ENCODE peak calls at places on chromosomes 7 and 10, in nine cellular contexts. N, X, B, Y, H, G, J, M and S are unnamed samples.

GRCh38 chr7:90455163-90456030 is 14.0 kb upstream of the PTTG1IP2 start:
- DNase-seq in N (no peak), X (no peak), B (no peak), Y (no peak), H (no peak), G (no peak), J (peak), M (peak), S (no peak)

GRCh38 chr10:93894516-93895378 is 969 bp downstream of the SLC35G1 start:
- DNase-seq in N (no peak), X (no peak), B (no peak), Y (no peak), H (no peak), G (peak), J (no peak), M (no peak), S (no peak)

GRCh38 chr10:24908793-24909423 is 43.5 kb downstream of the PRTFDC1 start:
- DNase-seq in N (no peak), X (peak), B (no peak), Y (no peak), H (no peak), G (no peak), J (no peak), M (peak), S (no peak)

GRCh38 chr10:12729885-12730284 is 271.6 kb downstream of the CCDC3 start:
- DNase-seq in N (no peak), X (no peak), B (no peak), Y (no peak), H (no peak), G (peak), J (peak), M (no peak), S (no peak)

GRCh38 chr10:59867590-59867989 is 38.8 kb downstream of the CCDC6 start:
- DNase-seq in N (no peak), X (no peak), B (no peak), Y (no peak), H (no peak), G (no peak), J (no peak), M (no peak), S (no peak)

GRCh38 chr10:6047326-6047611 is 14.9 kb downstream of the IL2RA start:
- DNase-seq in N (no peak), X (no peak), B (no peak), Y (no peak), H (no peak), G (no peak), J (no peak), M (no peak), S (no peak)

GRCh38 chr10:46268076-46268881 is 18.5 kb upstream of the ANTXRL start:
- DNase-seq in N (no peak), X (no peak), B (no peak), Y (no peak), H (peak), G (no peak), J (peak), M (no peak), S (no peak)

GRCh38 chr10:101050206-101051069 is 11.4 kb upstream of the KAZALD1 start:
- DNase-seq in N (peak), X (peak), B (no peak), Y (no peak), H (peak), G (peak), J (peak), M (no peak), S (peak)

GRCh38 chr10:34959321-34959720 is 130.8 kb downstream of the CUL2 start:
- DNase-seq in N (no peak), X (no peak), B (no peak), Y (no peak), H (no peak), G (peak), J (no peak), M (no peak), S (no peak)

GRCh38 chr7:128872394-128872824 is 9.8 kb downstream of the ATP6V1F start:
- DNase-seq in N (no peak), X (no peak), B (no peak), Y (peak), H (no peak), G (no peak), J (peak), M (no peak), S (no peak)

GRCh38 chr7:158586499-158587191 is 978 bp downstream of the PTPRN2 start:
- DNase-seq in N (no peak), X (peak), B (no peak), Y (no peak), H (no peak), G (no peak), J (no peak), M (no peak), S (no peak)

GRCh38 chr10:124882313-124882712 is 59.6 kb upstream of the ZRANB1 start:
- DNase-seq in N (no peak), X (no peak), B (no peak), Y (no peak), H (no peak), G (no peak), J (no peak), M (no peak), S (no peak)

GRCh38 chr7:79781716-79782115 is 328.2 kb upstream of the MAGI2 start:
- DNase-seq in N (no peak), X (no peak), B (no peak), Y (no peak), H (no peak), G (no peak), J (no peak), M (no peak), S (no peak)

GRCh38 chr10:29297678-29298077 is 8.8 kb downstream of the LYZL1 start:
- DNase-seq in N (no peak), X (no peak), B (no peak), Y (no peak), H (no peak), G (no peak), J (no peak), M (no peak), S (no peak)

GRCh38 chr10:29305031-29305335 is 16.1 kb downstream of the LYZL1 start:
- DNase-seq in N (no peak), X (no peak), B (no peak), Y (no peak), H (no peak), G (no peak), J (no peak), M (no peak), S (no peak)

GRCh38 chr10:29302499-29302898 is 13.6 kb downstream of the LYZL1 start:
- DNase-seq in N (no peak), X (no peak), B (no peak), Y (no peak), H (no peak), G (no peak), J (no peak), M (no peak), S (no peak)

GRCh38 chr10:29304259-29305030 is 15.6 kb downstream of the LYZL1 start:
- DNase-seq in N (peak), X (peak), B (no peak), Y (no peak), H (no peak), G (peak), J (peak), M (peak), S (peak)

DNA sequence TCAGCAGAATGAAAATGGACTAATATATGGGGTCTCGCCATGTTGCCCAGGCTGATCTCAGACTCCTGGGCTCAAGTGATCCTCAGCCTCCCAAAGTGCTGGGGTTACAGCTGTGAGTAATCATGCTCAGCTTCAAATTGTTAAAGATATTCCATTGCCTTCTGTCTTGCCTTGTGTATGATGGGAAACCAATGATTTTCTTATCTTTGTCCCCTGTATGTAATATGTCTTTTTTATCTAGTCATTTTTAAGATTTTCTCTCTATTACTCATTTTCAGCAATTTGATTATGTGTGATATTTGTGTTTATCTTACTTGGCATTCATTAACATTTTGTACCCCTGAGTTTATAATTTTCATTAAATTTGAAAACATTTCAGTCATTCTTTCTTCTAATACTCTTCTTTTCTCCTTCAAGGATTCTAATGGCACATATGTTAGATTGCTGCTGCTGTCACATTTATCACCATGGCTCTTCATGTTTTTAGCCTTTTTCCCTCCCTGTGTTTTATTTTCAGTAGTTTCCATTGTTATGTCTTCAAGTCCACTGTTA is 12.6 kb downstream of the LYZL1 start:
- DNase-seq in N (no peak), X (no peak), B (no peak), Y (no peak), H (no peak), G (no peak), J (no peak), M (no peak), S (no peak)
- TF ChIP-seq CTCF in N (no peak), X (no peak), B (no peak), Y (no peak), H (no peak), G (no peak), J (no peak), M (no peak), S (no peak)

DNA sequence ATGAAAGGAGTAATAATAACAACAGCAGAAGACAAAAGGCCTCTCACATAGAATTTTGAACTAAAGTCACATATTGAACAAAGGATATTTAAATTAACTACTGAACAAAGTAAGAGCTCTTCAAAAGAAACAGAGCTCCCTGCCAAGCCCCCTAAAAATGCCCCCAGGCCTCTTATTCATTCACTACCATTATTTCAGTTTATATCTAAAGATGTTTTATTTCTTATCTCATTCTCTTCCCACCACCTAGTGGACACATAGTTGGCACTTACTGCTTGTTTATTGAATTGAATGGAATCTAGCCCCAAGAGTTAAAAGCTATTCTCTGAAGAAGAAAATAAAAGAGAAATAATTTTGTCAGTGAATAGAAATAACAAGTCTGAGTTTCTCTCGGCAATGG is 37.4 kb downstream of the VCL start:
- DNase-seq in N (no peak), X (no peak), B (no peak), Y (no peak), H (no peak), G (no peak), J (no peak), M (no peak), S (no peak)
- TF ChIP-seq CTCF in N (peak), X (no peak), B (no peak), Y (peak), H (peak), G (no peak), J (no peak), M (peak), S (peak)

DNA sequence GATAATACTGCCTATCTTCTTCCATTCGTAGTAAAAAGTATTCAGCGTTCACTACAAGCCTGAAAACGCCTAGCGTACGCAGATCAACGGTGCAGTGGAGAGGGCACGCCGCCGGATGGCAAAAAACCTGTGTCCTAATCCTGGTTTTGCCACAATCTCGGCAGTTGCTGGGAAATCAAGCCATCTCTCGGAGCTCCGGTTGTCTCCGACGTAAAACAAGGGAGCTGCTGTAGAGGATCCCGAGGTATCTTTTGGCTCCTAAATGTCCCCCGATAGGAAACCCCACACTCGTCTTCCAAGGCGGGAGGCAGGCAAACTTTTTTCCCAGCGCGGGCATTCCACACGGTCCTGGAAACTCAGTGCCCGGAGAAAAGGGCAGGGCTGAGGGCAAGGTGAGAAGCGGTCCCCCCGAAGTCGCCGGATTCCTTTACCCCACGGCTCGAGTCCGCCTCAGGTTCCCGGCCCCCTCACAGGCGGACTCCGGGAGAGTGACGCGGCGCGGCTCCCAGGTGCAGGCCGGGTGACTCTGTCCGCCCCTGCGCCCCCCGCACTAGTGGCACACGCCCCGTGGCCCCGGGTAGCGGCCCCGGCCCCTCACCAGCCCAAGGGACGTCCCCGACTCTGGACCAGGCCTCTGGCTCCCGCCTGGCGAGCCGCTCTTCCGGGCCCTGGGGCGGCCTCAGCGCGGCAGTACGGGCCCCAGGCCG is 649 bp downstream of the IDE start:
- DNase-seq in N (peak), X (peak), B (no peak), Y (no peak), H (peak), G (peak), J (peak), M (no peak), S (no peak)
- TF ChIP-seq CTCF in N (peak), X (peak), B (peak), Y (no peak), H (no peak), G (no peak), J (no peak), M (peak), S (peak)

GRCh38 chr10:76035010-76035727 is 603.7 kb downstream of the LRMDA start:
- DNase-seq in N (no peak), X (no peak), B (no peak), Y (no peak), H (no peak), G (no peak), J (no peak), M (no peak), S (no peak)

GRCh38 chr10:76036962-76037361 is 605.5 kb downstream of the LRMDA start:
- DNase-seq in N (no peak), X (no peak), B (no peak), Y (no peak), H (no peak), G (no peak), J (no peak), M (no peak), S (no peak)

GRCh38 chr10:76037531-76037930 is 606.1 kb downstream of the LRMDA start:
- DNase-seq in N (no peak), X (no peak), B (no peak), Y (no peak), H (no peak), G (no peak), J (no peak), M (no peak), S (no peak)

GRCh38 chr10:76035728-76036409 is 604.4 kb downstream of the LRMDA start:
- DNase-seq in N (no peak), X (peak), B (no peak), Y (no peak), H (no peak), G (peak), J (no peak), M (no peak), S (no peak)

GRCh38 chr10:76036410-76036940 is 605.1 kb downstream of the LRMDA start:
- DNase-seq in N (peak), X (peak), B (no peak), Y (no peak), H (no peak), G (peak), J (peak), M (no peak), S (peak)
- TF ChIP-seq CTCF in N (peak), X (peak), B (peak), Y (peak), H (peak), G (peak), J (peak), M (peak), S (peak)